ENCODE peak calls at places on chromosome 11, in six cellular contexts. One of them, this sample, is unnamed. For H3K9me3, the result is how much of the 10 kb centered on the place peaks cover.

GRCh38 chr11:10728779-10729472 is 22.1 kb upstream of the CTR9 start:
- DNase-seq in endodermal cell: peak
- DNase-seq in PC-3: no peak
- DNase-seq in right lobe of liver: no peak
- DNase-seq in aorta: no peak
- DNase-seq in colonic mucosa: no peak
- DNase-seq in this sample: no peak

GRCh38 chr11:73949246-73949645 is 1.6 kb upstream of the DNAJB13 start:
- DNase-seq in PC-3: no peak
- DNase-seq in aorta: no peak
- DNase-seq in right lobe of liver: no peak
- DNase-seq in colonic mucosa: no peak
- DNase-seq in endodermal cell: no peak
- DNase-seq in this sample: no peak

GRCh38 chr11:62269654-62270278 is at the start of gene SCGB2A2:
- DNase-seq in PC-3: peak
- DNase-seq in aorta: no peak
- DNase-seq in colonic mucosa: no peak
- DNase-seq in endodermal cell: peak
- DNase-seq in right lobe of liver: no peak
- DNase-seq in this sample: no peak

GRCh38 chr11:78406568-78407196 is 10.9 kb downstream of the GAB2 start:
- DNase-seq in endodermal cell: no peak
- DNase-seq in PC-3: peak
- DNase-seq in colonic mucosa: no peak
- DNase-seq in right lobe of liver: no peak
- DNase-seq in aorta: no peak
- DNase-seq in this sample: no peak

GRCh38 chr11:77559686-77560425 is 29.9 kb upstream of the AQP11 start:
- DNase-seq in right lobe of liver: no peak
- DNase-seq in PC-3: peak
- DNase-seq in colonic mucosa: no peak
- DNase-seq in endodermal cell: no peak
- DNase-seq in aorta: no peak
- DNase-seq in this sample: no peak

GRCh38 chr11:3203221-3204043 is 15.2 kb downstream of the MRGPRG start:
- DNase-seq in endodermal cell: peak
- DNase-seq in PC-3: peak
- DNase-seq in aorta: peak
- DNase-seq in colonic mucosa: no peak
- DNase-seq in right lobe of liver: no peak
- DNase-seq in this sample: peak

GRCh38 chr11:63537293-63538101 is 889 bp downstream of the PLAAT4 start:
- DNase-seq in colonic mucosa: no peak
- DNase-seq in endodermal cell: no peak
- DNase-seq in PC-3: no peak
- DNase-seq in right lobe of liver: peak
- DNase-seq in aorta: peak
- DNase-seq in this sample: peak

GRCh38 chr11:4636962-4637661 is at the start of gene OR51D1:
- DNase-seq in right lobe of liver: peak
- DNase-seq in endodermal cell: peak
- DNase-seq in colonic mucosa: peak
- DNase-seq in aorta: peak
- DNase-seq in PC-3: peak
- DNase-seq in this sample: peak

GRCh38 chr11:13440100-13440855 is 22.7 kb downstream of the BTBD10 start:
- DNase-seq in endodermal cell: peak
- DNase-seq in aorta: peak
- DNase-seq in colonic mucosa: peak
- DNase-seq in right lobe of liver: no peak
- DNase-seq in PC-3: peak
- DNase-seq in this sample: no peak

GRCh38 chr11:32400670-32401369 is 34.5 kb downstream of the WT1 start:
- DNase-seq in PC-3: no peak
- DNase-seq in endodermal cell: no peak
- DNase-seq in colonic mucosa: no peak
- DNase-seq in aorta: no peak
- DNase-seq in right lobe of liver: no peak
- DNase-seq in this sample: no peak

GRCh38 chr11:97895572-97895971 is 1125.2 kb upstream of the CNTN5 start:
- DNase-seq in PC-3: no peak
- DNase-seq in colonic mucosa: no peak
- DNase-seq in right lobe of liver: no peak
- DNase-seq in aorta: no peak
- DNase-seq in endodermal cell: no peak
- DNase-seq in this sample: no peak

GRCh38 chr11:58494096-58494495 is 13.8 kb downstream of the OR5B21 start:
- DNase-seq in colonic mucosa: no peak
- DNase-seq in PC-3: peak
- DNase-seq in aorta: no peak
- DNase-seq in right lobe of liver: no peak
- DNase-seq in endodermal cell: no peak
- DNase-seq in this sample: no peak

GRCh38 chr11:113267536-113267935 is 46.8 kb upstream of the TTC12 start:
- DNase-seq in endodermal cell: no peak
- DNase-seq in aorta: no peak
- DNase-seq in colonic mucosa: no peak
- DNase-seq in right lobe of liver: no peak
- DNase-seq in PC-3: no peak
- DNase-seq in this sample: no peak

GRCh38 chr11:8604078-8604723 is 10.2 kb upstream of the STK33 start:
- DNase-seq in PC-3: peak
- DNase-seq in aorta: peak
- DNase-seq in colonic mucosa: peak
- DNase-seq in right lobe of liver: no peak
- DNase-seq in endodermal cell: peak
- DNase-seq in this sample: peak

GRCh38 chr11:96326954-96327353 is 16.0 kb downstream of the MAML2 start:
- DNase-seq in aorta: no peak
- DNase-seq in colonic mucosa: no peak
- DNase-seq in endodermal cell: no peak
- DNase-seq in right lobe of liver: no peak
- DNase-seq in PC-3: no peak
- DNase-seq in this sample: no peak

GRCh38 chr11:95459268-95460040 is 228.5 kb upstream of the SESN3 start:
- DNase-seq in endodermal cell: no peak
- DNase-seq in aorta: no peak
- DNase-seq in colonic mucosa: no peak
- DNase-seq in PC-3: no peak
- DNase-seq in right lobe of liver: no peak
- DNase-seq in this sample: no peak

GRCh38 chr11:120446802-120447201 is 64.7 kb upstream of the GRIK4 start:
- DNase-seq in endodermal cell: no peak
- DNase-seq in aorta: no peak
- DNase-seq in colonic mucosa: no peak
- DNase-seq in PC-3: no peak
- DNase-seq in right lobe of liver: no peak
- DNase-seq in this sample: no peak

GRCh38 chr11:76265771-76266241 is 59.5 kb upstream of the WNT11 start:
- DNase-seq in aorta: no peak
- DNase-seq in colonic mucosa: no peak
- DNase-seq in right lobe of liver: no peak
- DNase-seq in endodermal cell: no peak
- DNase-seq in PC-3: no peak
- DNase-seq in this sample: no peak

GRCh38 chr11:111665779-111666178 is 63.5 kb downstream of the SIK2 start:
- DNase-seq in endodermal cell: peak
- DNase-seq in right lobe of liver: no peak
- DNase-seq in colonic mucosa: no peak
- DNase-seq in PC-3: peak
- DNase-seq in aorta: no peak
- DNase-seq in this sample: no peak

GRCh38 chr11:110505514-110506284 is 76.0 kb downstream of the FDX1 start:
- DNase-seq in right lobe of liver: no peak
- DNase-seq in endodermal cell: no peak
- DNase-seq in colonic mucosa: no peak
- DNase-seq in PC-3: no peak
- DNase-seq in aorta: no peak
- DNase-seq in this sample: peak

GRCh38 chr11:31947051-31947450 is 135.9 kb upstream of the PAX6 start:
- DNase-seq in PC-3: peak
- DNase-seq in aorta: no peak
- DNase-seq in colonic mucosa: peak
- DNase-seq in endodermal cell: no peak
- DNase-seq in right lobe of liver: no peak
- DNase-seq in this sample: no peak

GRCh38 chr11:11977206-11977938 is 31.1 kb downstream of the DKK3 start:
- DNase-seq in right lobe of liver: peak
- DNase-seq in endodermal cell: peak
- DNase-seq in aorta: peak
- DNase-seq in PC-3: peak
- DNase-seq in colonic mucosa: no peak
- DNase-seq in this sample: peak

GRCh38 chr11:40281055-40281580 is 1178.3 kb downstream of the LRRC4C start:
- DNase-seq in endodermal cell: no peak
- DNase-seq in colonic mucosa: no peak
- DNase-seq in aorta: no peak
- DNase-seq in PC-3: no peak
- DNase-seq in right lobe of liver: no peak
- DNase-seq in this sample: no peak

GRCh38 chr11:71431271-71431670 is 16.9 kb downstream of the DHCR7 start:
- DNase-seq in aorta: no peak
- DNase-seq in endodermal cell: no peak
- DNase-seq in PC-3: no peak
- DNase-seq in colonic mucosa: no peak
- DNase-seq in right lobe of liver: no peak
- DNase-seq in this sample: no peak

GRCh38 chr11:71442880-71443279 is 5.3 kb downstream of the DHCR7 start:
- DNase-seq in colonic mucosa: no peak
- DNase-seq in aorta: peak
- DNase-seq in PC-3: no peak
- DNase-seq in endodermal cell: no peak
- DNase-seq in right lobe of liver: no peak
- DNase-seq in this sample: no peak

GRCh38 chr11:126817096-126817495 is 183.5 kb downstream of the KIRREL3 start:
- DNase-seq in colonic mucosa: no peak
- DNase-seq in endodermal cell: no peak
- DNase-seq in aorta: no peak
- DNase-seq in right lobe of liver: no peak
- DNase-seq in PC-3: no peak
- DNase-seq in this sample: no peak

GRCh38 chr11:10050561-10050960 is 243.5 kb downstream of the SBF2 start:
- DNase-seq in aorta: no peak
- DNase-seq in colonic mucosa: no peak
- DNase-seq in PC-3: peak
- DNase-seq in endodermal cell: no peak
- DNase-seq in right lobe of liver: no peak
- DNase-seq in this sample: no peak

GRCh38 chr11:32796425-32796824 is 2.0 kb upstream of the CCDC73 start:
- DNase-seq in aorta: no peak
- DNase-seq in endodermal cell: no peak
- DNase-seq in PC-3: peak
- DNase-seq in colonic mucosa: no peak
- DNase-seq in right lobe of liver: no peak
- DNase-seq in this sample: no peak

GRCh38 chr11:17352925-17353227 is 1.3 kb downstream of the NCR3LG1 start:
- DNase-seq in PC-3: peak
- DNase-seq in right lobe of liver: peak
- DNase-seq in colonic mucosa: peak
- DNase-seq in endodermal cell: peak
- DNase-seq in aorta: no peak
- DNase-seq in this sample: peak

GRCh38 chr11:66727883-66728759 is 895 bp downstream of the SPTBN2 start:
- DNase-seq in aorta: no peak
- DNase-seq in colonic mucosa: no peak
- DNase-seq in right lobe of liver: no peak
- DNase-seq in endodermal cell: peak
- DNase-seq in PC-3: no peak
- DNase-seq in this sample: no peak

DNA sequence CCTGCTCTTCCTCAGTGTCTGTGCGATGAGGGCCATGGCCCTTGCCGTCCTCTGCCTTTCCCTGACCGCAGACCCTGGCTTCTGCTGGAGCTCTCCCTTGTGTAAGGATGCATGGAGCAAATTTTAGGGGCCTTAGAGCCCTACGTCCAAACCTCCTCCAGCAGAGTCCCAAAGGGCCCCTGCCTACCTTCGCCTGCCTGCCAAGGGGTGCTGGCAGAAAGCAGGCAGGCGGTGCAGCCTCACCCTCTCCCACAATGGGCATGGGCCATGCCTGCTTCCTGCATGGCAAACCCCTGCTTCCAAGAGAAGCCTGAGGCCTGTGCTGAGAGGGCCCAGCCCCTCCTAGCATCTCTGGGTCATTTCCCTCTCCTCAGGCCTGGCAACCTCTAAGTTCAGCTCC is 71.3 kb upstream of the FGF3 start:
- DNase-seq in aorta: peak
- DNase-seq in right lobe of liver: no peak
- DNase-seq in endodermal cell: no peak
- DNase-seq in colonic mucosa: no peak
- DNase-seq in PC-3: no peak
- DNase-seq in this sample: no peak
- H3K9me3 ChIP-seq in aorta: under half
- H3K9me3 ChIP-seq in right lobe of liver: under half
- H3K9me3 ChIP-seq in endodermal cell: under half
- H3K9me3 ChIP-seq in colonic mucosa: under half
- H3K9me3 ChIP-seq in PC-3: under half
- H3K9me3 ChIP-seq in this sample: under half

GRCh38 chr11:64846998-64847666 is 2.7 kb upstream of the CDC42BPG start:
- DNase-seq in PC-3: peak
- DNase-seq in aorta: peak
- DNase-seq in colonic mucosa: peak
- DNase-seq in endodermal cell: peak
- DNase-seq in right lobe of liver: peak
- DNase-seq in this sample: peak
- H3K9me3 ChIP-seq in PC-3: under half
- H3K9me3 ChIP-seq in aorta: under half
- H3K9me3 ChIP-seq in colonic mucosa: under half
- H3K9me3 ChIP-seq in endodermal cell: under half
- H3K9me3 ChIP-seq in right lobe of liver: under half
- H3K9me3 ChIP-seq in this sample: under half

GRCh38 chr11:46977940-46978595 is 41.5 kb downstream of the CSTPP1 start:
- DNase-seq in colonic mucosa: no peak
- DNase-seq in PC-3: peak
- DNase-seq in aorta: no peak
- DNase-seq in endodermal cell: no peak
- DNase-seq in right lobe of liver: no peak
- DNase-seq in this sample: no peak
- H3K9me3 ChIP-seq in colonic mucosa: under half
- H3K9me3 ChIP-seq in PC-3: under half
- H3K9me3 ChIP-seq in aorta: under half
- H3K9me3 ChIP-seq in endodermal cell: under half
- H3K9me3 ChIP-seq in right lobe of liver: under half
- H3K9me3 ChIP-seq in this sample: under half

DNA sequence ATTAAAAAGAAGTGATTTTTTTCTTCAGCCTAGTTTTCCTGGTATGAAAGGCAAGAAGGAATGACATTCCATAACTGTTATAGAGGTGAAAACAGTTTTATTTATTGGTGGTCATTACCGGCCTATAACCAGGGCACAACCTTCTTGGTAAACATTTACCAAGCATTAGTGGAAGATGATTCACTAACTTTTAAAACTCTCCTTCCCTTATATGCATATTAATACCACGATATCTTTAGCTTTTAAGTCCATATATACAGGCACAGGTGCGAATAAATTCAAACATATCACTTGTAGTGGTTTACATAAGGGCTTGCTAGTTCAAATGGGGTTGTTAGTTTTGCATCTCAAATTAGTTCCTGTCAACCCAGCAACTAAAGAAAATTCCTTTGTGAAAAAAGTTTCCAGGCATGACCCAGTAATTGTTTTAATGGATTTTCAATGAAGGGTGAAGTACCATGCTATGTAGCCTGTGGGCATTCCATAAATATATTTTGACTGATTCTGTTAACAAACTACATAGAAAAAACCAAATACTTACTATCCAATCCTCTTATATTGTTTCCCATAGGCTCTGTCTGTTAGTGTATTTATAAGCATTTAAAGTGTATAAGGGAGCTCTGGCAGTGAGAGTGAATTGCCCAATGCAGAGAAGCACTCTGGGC is 30.6 kb upstream of the ROBO3 start:
- DNase-seq in right lobe of liver: no peak
- DNase-seq in PC-3: peak
- DNase-seq in colonic mucosa: no peak
- DNase-seq in aorta: no peak
- DNase-seq in endodermal cell: no peak
- DNase-seq in this sample: no peak
- H3K9me3 ChIP-seq in right lobe of liver: under half
- H3K9me3 ChIP-seq in PC-3: under half
- H3K9me3 ChIP-seq in colonic mucosa: under half
- H3K9me3 ChIP-seq in aorta: under half
- H3K9me3 ChIP-seq in endodermal cell: under half
- H3K9me3 ChIP-seq in this sample: under half

This sample was measured in left ventricle myocardium inferior.